ENCODE peak calls at places on chromosomes 13 and 19, in seven cellular contexts. H, O, Z, X, C, B and J are unnamed samples.

GRCh38 chr13:74047925-74048324 is 86.3 kb downstream of the KLF12 start:
- DNase-seq in H (no peak), O (no peak), Z (no peak), X (no peak), C (no peak), B (no peak), J (no peak)

GRCh38 chr13:97445504-97446187 is 11.7 kb downstream of the RAP2A start:
- DNase-seq in H (no peak), O (no peak), Z (no peak), X (no peak), C (no peak), B (no peak), J (no peak)

GRCh38 chr19:33871605-33872004 is 74.9 kb downstream of the KCTD15 start:
- DNase-seq in H (no peak), O (no peak), Z (no peak), X (no peak), C (no peak), B (no peak), J (no peak)

GRCh38 chr13:107025991-107026390 is 458.1 kb upstream of the ARGLU1 start:
- DNase-seq in H (no peak), O (no peak), Z (no peak), X (no peak), C (no peak), B (no peak), J (no peak)

GRCh38 chr19:13621413-13621812 is 115.1 kb upstream of the CACNA1A start:
- DNase-seq in H (peak; percentile 45), O (peak; percentile 62), Z (peak; percentile 54), X (no peak), C (no peak), B (no peak), J (no peak)

GRCh38 chr13:42364613-42365000 is 92.7 kb downstream of the AKAP11 start:
- DNase-seq in H (no peak), O (no peak), Z (no peak), X (no peak), C (no peak), B (no peak), J (no peak)

GRCh38 chr19:55812449-55812848 is 19.4 kb downstream of the NLRP11 start:
- DNase-seq in H (no peak), O (no peak), Z (no peak), X (no peak), C (no peak), B (no peak), J (no peak)

GRCh38 chr19:45972081-45972943 is 1.4 kb downstream of the NOVA2 start:
- DNase-seq in H (no peak), O (peak; percentile 39), Z (no peak), X (peak; percentile 60), C (peak; percentile 69), B (peak; percentile 21), J (no peak)

GRCh38 chr19:15265214-15265613 is 33.0 kb upstream of the EPHX3 start:
- DNase-seq in H (no peak), O (no peak), Z (no peak), X (no peak), C (no peak), B (no peak), J (no peak)

GRCh38 chr13:42762917-42763316 is 18.5 kb upstream of the FAM216B start:
- DNase-seq in H (no peak), O (no peak), Z (no peak), X (no peak), C (no peak), B (no peak), J (no peak)

GRCh38 chr13:45295536-45295935 is 45.4 kb downstream of the TPT1 start:
- DNase-seq in H (no peak), O (no peak), Z (no peak), X (no peak), C (no peak), B (no peak), J (no peak)

GRCh38 chr13:97448503-97449251 is 14.7 kb downstream of the RAP2A start:
- DNase-seq in H (no peak), O (no peak), Z (no peak), X (no peak), C (no peak), B (no peak), J (no peak)

GRCh38 chr19:1107655-1108261 is 4.0 kb downstream of the GPX4 start:
- DNase-seq in H (no peak), O (no peak), Z (no peak), X (no peak), C (no peak), B (no peak), J (no peak)

GRCh38 chr19:12139309-12139708 is 841 bp downstream of the ZNF20 start:
- DNase-seq in H (no peak), O (no peak), Z (no peak), X (no peak), C (no peak), B (no peak), J (no peak)

GRCh38 chr13:92463134-92463533 is 763.5 kb upstream of the GPC6 start:
- DNase-seq in H (no peak), O (no peak), Z (no peak), X (no peak), C (no peak), B (no peak), J (no peak)

GRCh38 chr19:19630426-19630825 is 2.4 kb upstream of the LPAR2 start:
- DNase-seq in H (no peak), O (no peak), Z (no peak), X (no peak), C (no peak), B (no peak), J (no peak)

GRCh38 chr19:43570174-43570791 is 5.0 kb downstream of the XRCC1 start:
- DNase-seq in H (no peak), O (no peak), Z (no peak), X (no peak), C (no peak), B (no peak), J (no peak)

GRCh38 chr13:44249439-44249838 is 124.2 kb upstream of the SERP2 start:
- DNase-seq in H (no peak), O (no peak), Z (no peak), X (no peak), C (no peak), B (no peak), J (peak; percentile 18)

GRCh38 chr13:35164324-35164932 is 222.4 kb downstream of the NBEA start:
- DNase-seq in H (no peak), O (no peak), Z (peak; percentile 56), X (no peak), C (peak; percentile 12), B (no peak), J (no peak)

GRCh38 chr19:5090780-5091575 is 122.1 kb downstream of the KDM4B start:
- DNase-seq in H (no peak), O (no peak), Z (no peak), X (no peak), C (no peak), B (no peak), J (peak; percentile 94)

GRCh38 chr19:10566658-10567410 is 1.0 kb upstream of the KRI1 start:
- DNase-seq in H (no peak), O (peak; percentile 58), Z (peak; percentile 91), X (no peak), C (peak; percentile 57), B (peak; percentile 74), J (no peak)

GRCh38 chr19:1610579-1610978 is 5.3 kb upstream of the UQCR11 start:
- DNase-seq in H (no peak), O (no peak), Z (no peak), X (no peak), C (no peak), B (no peak), J (no peak)

GRCh38 chr13:51502206-51502651 is 49.4 kb upstream of the INTS6 start:
- DNase-seq in H (no peak), O (peak; percentile 24), Z (peak; percentile 82), X (no peak), C (no peak), B (no peak), J (no peak)

GRCh38 chr19:19444694-19445155 is 39.2 kb downstream of the GATAD2A start:
- DNase-seq in H (no peak), O (no peak), Z (peak; percentile 56), X (no peak), C (peak; percentile 21), B (peak; percentile 25), J (no peak)

GRCh38 chr13:102903659-102904407 is 58.0 kb downstream of the ERCC5 start:
- DNase-seq in H (no peak), O (no peak), Z (peak; percentile 38), X (no peak), C (no peak), B (no peak), J (no peak)

GRCh38 chr19:2290441-2291184 is 8.6 kb upstream of the PEAK3 start:
- DNase-seq in H (no peak), O (no peak), Z (peak; percentile 45), X (no peak), C (no peak), B (no peak), J (peak; percentile 19)

GRCh38 chr19:18593367-18594095 is 4.9 kb downstream of the REX1BD start:
- DNase-seq in H (no peak), O (no peak), Z (no peak), X (no peak), C (no peak), B (no peak), J (no peak)

GRCh38 chr19:50244695-50245094 is 41.3 kb downstream of the MYH14 start:
- DNase-seq in H (no peak), O (no peak), Z (no peak), X (no peak), C (no peak), B (no peak), J (no peak)